ENCODE peak calls at places on chromosomes 5 and 9, in seven cellular contexts. One of them, this sample, is unnamed.

GRCh38 chr9:36170531-36170930 is 1.3 kb downstream of the CCIN start:
- DNase-seq in GM23338: no peak
- DNase-seq in colonic mucosa: no peak
- DNase-seq in pancreas: no peak
- DNase-seq in breast epithelium: no peak
- DNase-seq in fibroblast of lung: no peak
- DNase-seq in SK-N-SH: no peak
- DNase-seq in this sample: no peak

GRCh38 chr5:72693546-72693945 is 122.9 kb upstream of the TNPO1 start:
- DNase-seq in colonic mucosa: no peak
- DNase-seq in SK-N-SH: no peak
- DNase-seq in breast epithelium: no peak
- DNase-seq in pancreas: no peak
- DNase-seq in GM23338: no peak
- DNase-seq in fibroblast of lung: no peak
- DNase-seq in this sample: no peak

GRCh38 chr5:155953335-155953734 is 373.6 kb upstream of the SGCD start:
- DNase-seq in breast epithelium: no peak
- DNase-seq in pancreas: no peak
- DNase-seq in GM23338: no peak
- DNase-seq in fibroblast of lung: peak
- DNase-seq in SK-N-SH: no peak
- DNase-seq in colonic mucosa: no peak
- DNase-seq in this sample: no peak

GRCh38 chr5:145473032-145473642 is 362.0 kb downstream of the PRELID2 start:
- DNase-seq in SK-N-SH: no peak
- DNase-seq in pancreas: no peak
- DNase-seq in colonic mucosa: no peak
- DNase-seq in fibroblast of lung: no peak
- DNase-seq in breast epithelium: no peak
- DNase-seq in GM23338: no peak
- DNase-seq in this sample: no peak

GRCh38 chr5:134494780-134495179 is 30.7 kb upstream of the JADE2 start:
- DNase-seq in colonic mucosa: no peak
- DNase-seq in fibroblast of lung: no peak
- DNase-seq in GM23338: no peak
- DNase-seq in SK-N-SH: no peak
- DNase-seq in pancreas: peak
- DNase-seq in breast epithelium: no peak
- DNase-seq in this sample: no peak

GRCh38 chr5:102875672-102876071 is 120.6 kb downstream of the PAM start:
- DNase-seq in pancreas: no peak
- DNase-seq in colonic mucosa: no peak
- DNase-seq in GM23338: no peak
- DNase-seq in SK-N-SH: no peak
- DNase-seq in fibroblast of lung: no peak
- DNase-seq in breast epithelium: no peak
- DNase-seq in this sample: no peak

GRCh38 chr5:122156724-122157325 is 27.5 kb downstream of the ZNF474 start:
- DNase-seq in fibroblast of lung: peak
- DNase-seq in colonic mucosa: no peak
- DNase-seq in breast epithelium: no peak
- DNase-seq in pancreas: no peak
- DNase-seq in SK-N-SH: peak
- DNase-seq in GM23338: peak
- DNase-seq in this sample: no peak

GRCh38 chr9:114039484-114039883 is 38.6 kb downstream of the AMBP start:
- DNase-seq in fibroblast of lung: no peak
- DNase-seq in SK-N-SH: no peak
- DNase-seq in pancreas: peak
- DNase-seq in breast epithelium: peak
- DNase-seq in GM23338: no peak
- DNase-seq in colonic mucosa: peak
- DNase-seq in this sample: no peak

GRCh38 chr5:86570427-86571083 is 47.2 kb upstream of the COX7C start:
- DNase-seq in GM23338: no peak
- DNase-seq in SK-N-SH: peak
- DNase-seq in pancreas: no peak
- DNase-seq in breast epithelium: no peak
- DNase-seq in fibroblast of lung: no peak
- DNase-seq in colonic mucosa: no peak
- DNase-seq in this sample: no peak

DNA sequence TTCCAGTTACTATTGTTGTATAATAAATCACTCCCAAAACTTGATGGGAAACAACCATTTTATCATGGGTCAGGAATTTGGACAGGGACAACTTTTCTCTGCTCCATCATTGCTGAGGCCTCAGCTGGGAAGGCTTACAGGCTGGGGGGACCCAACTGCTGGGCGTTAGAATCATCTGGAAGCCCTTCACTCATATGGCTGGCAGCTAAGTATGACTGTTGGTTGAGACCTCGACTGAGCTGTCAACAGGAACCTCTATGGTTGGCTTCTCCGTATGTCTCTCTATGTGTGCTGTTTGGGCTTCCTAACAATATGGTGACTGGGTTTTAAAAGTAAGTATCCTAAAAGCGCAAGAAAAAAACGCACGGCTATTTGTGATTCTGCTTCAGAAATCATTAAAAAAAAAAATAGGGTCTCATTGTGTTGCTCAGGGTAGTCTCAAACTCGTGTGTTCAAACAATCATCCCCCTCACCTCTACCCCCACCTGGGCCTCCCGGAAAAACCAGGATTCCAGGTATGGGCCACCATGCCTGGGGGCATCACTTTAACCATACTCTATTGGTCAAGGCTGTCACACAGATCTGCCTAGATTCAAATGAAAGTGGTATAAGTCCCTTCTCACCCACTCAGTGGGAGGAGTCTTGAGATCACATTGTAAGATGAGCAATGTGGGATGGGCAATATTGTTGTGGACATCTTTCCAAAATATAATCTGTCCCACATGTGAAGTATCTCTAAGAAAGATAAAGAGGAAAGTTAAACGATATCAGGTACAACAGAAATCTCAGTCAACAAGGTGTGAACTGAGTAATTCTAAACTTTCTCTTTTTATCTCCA is 15.2 kb downstream of the FNBP1 start:
- DNase-seq in pancreas: no peak
- DNase-seq in GM23338: no peak
- DNase-seq in fibroblast of lung: no peak
- DNase-seq in breast epithelium: no peak
- DNase-seq in SK-N-SH: no peak
- DNase-seq in colonic mucosa: no peak
- DNase-seq in this sample: no peak
- H3K27ac ChIP-seq in pancreas: no peak
- H3K27ac ChIP-seq in GM23338: no peak
- H3K27ac ChIP-seq in fibroblast of lung: no peak
- H3K27ac ChIP-seq in breast epithelium: no peak
- H3K27ac ChIP-seq in SK-N-SH: no peak
- H3K27ac ChIP-seq in colonic mucosa: peak
- H3K27ac ChIP-seq in this sample: no peak

GRCh38 chr9:137129089-137129455 is 9.9 kb upstream of the GRIN1 start:
- DNase-seq in breast epithelium: no peak
- DNase-seq in colonic mucosa: peak
- DNase-seq in GM23338: peak
- DNase-seq in fibroblast of lung: peak
- DNase-seq in SK-N-SH: peak
- DNase-seq in pancreas: peak
- DNase-seq in this sample: no peak
- H3K27ac ChIP-seq in breast epithelium: peak
- H3K27ac ChIP-seq in colonic mucosa: peak
- H3K27ac ChIP-seq in GM23338: no peak
- H3K27ac ChIP-seq in fibroblast of lung: peak
- H3K27ac ChIP-seq in SK-N-SH: peak
- H3K27ac ChIP-seq in pancreas: peak
- H3K27ac ChIP-seq in this sample: no peak

GRCh38 chr5:16723821-16724220 is 107.0 kb upstream of the RETREG1 start:
- DNase-seq in breast epithelium: no peak
- DNase-seq in GM23338: no peak
- DNase-seq in SK-N-SH: no peak
- DNase-seq in colonic mucosa: no peak
- DNase-seq in pancreas: no peak
- DNase-seq in fibroblast of lung: no peak
- DNase-seq in this sample: no peak
- H3K27ac ChIP-seq in breast epithelium: no peak
- H3K27ac ChIP-seq in GM23338: no peak
- H3K27ac ChIP-seq in SK-N-SH: no peak
- H3K27ac ChIP-seq in colonic mucosa: no peak
- H3K27ac ChIP-seq in pancreas: no peak
- H3K27ac ChIP-seq in fibroblast of lung: no peak
- H3K27ac ChIP-seq in this sample: no peak

GRCh38 chr9:132901859-132902831 is 23.4 kb downstream of the SPACA9 start:
- DNase-seq in colonic mucosa: peak
- DNase-seq in SK-N-SH: peak
- DNase-seq in pancreas: peak
- DNase-seq in fibroblast of lung: peak
- DNase-seq in breast epithelium: peak
- DNase-seq in GM23338: peak
- DNase-seq in this sample: peak
- H3K27ac ChIP-seq in colonic mucosa: no peak
- H3K27ac ChIP-seq in SK-N-SH: no peak
- H3K27ac ChIP-seq in pancreas: no peak
- H3K27ac ChIP-seq in fibroblast of lung: peak
- H3K27ac ChIP-seq in breast epithelium: no peak
- H3K27ac ChIP-seq in GM23338: peak
- H3K27ac ChIP-seq in this sample: no peak

GRCh38 chr9:125959980-125960619 is 212.9 kb downstream of the PBX3 start:
- DNase-seq in breast epithelium: no peak
- DNase-seq in pancreas: no peak
- DNase-seq in colonic mucosa: no peak
- DNase-seq in GM23338: no peak
- DNase-seq in fibroblast of lung: peak
- DNase-seq in SK-N-SH: no peak
- DNase-seq in this sample: no peak

GRCh38 chr9:125960631-125961030 is 213.5 kb downstream of the PBX3 start:
- DNase-seq in breast epithelium: no peak
- DNase-seq in GM23338: no peak
- DNase-seq in fibroblast of lung: no peak
- DNase-seq in pancreas: no peak
- DNase-seq in SK-N-SH: no peak
- DNase-seq in colonic mucosa: no peak
- DNase-seq in this sample: no peak

GRCh38 chr9:125963932-125964331 is 216.8 kb downstream of the PBX3 start:
- DNase-seq in fibroblast of lung: no peak
- DNase-seq in pancreas: no peak
- DNase-seq in breast epithelium: no peak
- DNase-seq in GM23338: no peak
- DNase-seq in SK-N-SH: no peak
- DNase-seq in colonic mucosa: no peak
- DNase-seq in this sample: no peak

GRCh38 chr9:125964702-125965225 is 217.6 kb downstream of the PBX3 start:
- DNase-seq in SK-N-SH: no peak
- DNase-seq in pancreas: no peak
- DNase-seq in colonic mucosa: no peak
- DNase-seq in breast epithelium: no peak
- DNase-seq in fibroblast of lung: no peak
- DNase-seq in GM23338: no peak
- DNase-seq in this sample: no peak

DNA sequence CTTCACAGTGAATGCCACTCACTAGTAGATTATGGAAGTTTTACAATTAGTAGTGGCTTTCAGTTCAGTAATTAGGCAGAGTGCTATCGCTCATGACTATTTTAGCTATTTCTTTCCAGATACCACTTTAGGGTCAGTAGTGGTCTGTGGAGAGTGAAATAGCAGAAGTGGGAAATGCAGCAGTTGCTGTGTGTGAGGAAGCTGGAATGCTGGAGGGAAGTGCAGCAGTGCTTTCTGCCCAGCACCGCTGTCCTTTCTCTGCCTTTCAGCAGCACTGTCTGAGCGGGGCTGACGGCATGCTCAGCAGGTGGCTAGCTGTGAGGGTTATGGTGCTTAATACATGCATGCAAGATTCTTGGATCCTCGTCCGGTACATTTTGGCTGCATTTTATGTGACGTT is 213.9 kb downstream of the PBX3 start:
- DNase-seq in GM23338: no peak
- DNase-seq in fibroblast of lung: peak
- DNase-seq in breast epithelium: no peak
- DNase-seq in colonic mucosa: no peak
- DNase-seq in SK-N-SH: no peak
- DNase-seq in pancreas: no peak
- DNase-seq in this sample: no peak
- H3K27ac ChIP-seq in GM23338: no peak
- H3K27ac ChIP-seq in fibroblast of lung: no peak
- H3K27ac ChIP-seq in breast epithelium: no peak
- H3K27ac ChIP-seq in colonic mucosa: no peak
- H3K27ac ChIP-seq in SK-N-SH: no peak
- H3K27ac ChIP-seq in pancreas: no peak
- H3K27ac ChIP-seq in this sample: peak

GRCh38 chr5:115430374-115430773 is 114.2 kb downstream of the FEM1C start:
- DNase-seq in SK-N-SH: no peak
- DNase-seq in breast epithelium: no peak
- DNase-seq in GM23338: no peak
- DNase-seq in fibroblast of lung: no peak
- DNase-seq in colonic mucosa: no peak
- DNase-seq in pancreas: no peak
- DNase-seq in this sample: no peak

GRCh38 chr5:115435065-115435775 is 109.4 kb downstream of the FEM1C start:
- DNase-seq in pancreas: no peak
- DNase-seq in SK-N-SH: no peak
- DNase-seq in GM23338: no peak
- DNase-seq in breast epithelium: no peak
- DNase-seq in colonic mucosa: no peak
- DNase-seq in fibroblast of lung: no peak
- DNase-seq in this sample: no peak

GRCh38 chr5:115431116-115431515 is 113.5 kb downstream of the FEM1C start:
- DNase-seq in colonic mucosa: no peak
- DNase-seq in GM23338: no peak
- DNase-seq in breast epithelium: no peak
- DNase-seq in pancreas: no peak
- DNase-seq in SK-N-SH: no peak
- DNase-seq in fibroblast of lung: no peak
- DNase-seq in this sample: no peak

GRCh38 chr5:115433918-115434317 is 110.7 kb downstream of the FEM1C start:
- DNase-seq in GM23338: no peak
- DNase-seq in breast epithelium: no peak
- DNase-seq in colonic mucosa: no peak
- DNase-seq in SK-N-SH: no peak
- DNase-seq in pancreas: no peak
- DNase-seq in fibroblast of lung: no peak
- DNase-seq in this sample: no peak

GRCh38 chr5:115432691-115433090 is 111.9 kb downstream of the FEM1C start:
- DNase-seq in fibroblast of lung: peak
- DNase-seq in SK-N-SH: no peak
- DNase-seq in colonic mucosa: no peak
- DNase-seq in GM23338: no peak
- DNase-seq in pancreas: no peak
- DNase-seq in breast epithelium: no peak
- DNase-seq in this sample: no peak
- H3K27ac ChIP-seq in fibroblast of lung: no peak
- H3K27ac ChIP-seq in SK-N-SH: no peak
- H3K27ac ChIP-seq in colonic mucosa: no peak
- H3K27ac ChIP-seq in GM23338: no peak
- H3K27ac ChIP-seq in pancreas: no peak
- H3K27ac ChIP-seq in breast epithelium: no peak
- H3K27ac ChIP-seq in this sample: no peak

This sample was measured in caudate nucleus.